ENCODE peak calls at places on chromosomes 7 and 10, in eight cellular contexts. N is lung; A is stomach; P is HFF-Myc; M is fibroblast of pulmonary artery; D is OCI-LY7; E is lower lobe of right lung; Q is CD4-positive, alpha-beta memory T cell. J is an unnamed sample.

GRCh38 chr7:148637094-148637493 is 46.5 kb downstream of the C7orf33 start:
- DNase-seq in A (no peak), E (no peak), M (no peak), Q (no peak), P (no peak), N (no peak), D (no peak), J (no peak)

GRCh38 chr7:140456627-140457051 is 22.7 kb downstream of the MKRN1 start:
- DNase-seq in A (no peak), N (peak), M (no peak), Q (no peak), D (no peak), P (no peak), E (no peak), J (no peak)

GRCh38 chr10:101453318-101453717 is 99.4 kb downstream of the BTRC start:
- DNase-seq in A (no peak), M (no peak), Q (no peak), D (no peak), P (no peak), N (no peak), E (no peak), J (no peak)

GRCh38 chr7:111210996-111211395 is 120.1 kb downstream of the LRRN3 start:
- DNase-seq in E (no peak), A (no peak), Q (no peak), N (no peak), M (peak), D (no peak), P (no peak), J (no peak)

GRCh38 chr7:11985376-11985775 is 153.4 kb upstream of the THSD7A start:
- DNase-seq in N (no peak), D (no peak), P (no peak), A (no peak), Q (no peak), E (no peak), M (no peak), J (peak)

GRCh38 chr10:45308707-45309106 is 6.7 kb downstream of the OR13A1 start:
- DNase-seq in P (no peak), M (no peak), N (no peak), Q (no peak), A (no peak), D (peak), E (no peak), J (peak)

GRCh38 chr10:84205853-84206513 is 11.6 kb downstream of the CDHR1 start:
- DNase-seq in M (no peak), E (no peak), A (no peak), Q (no peak), D (no peak), P (no peak), N (no peak), J (no peak)

GRCh38 chr10:30443049-30443448 is 9.1 kb downstream of the MAP3K8 start:
- DNase-seq in D (no peak), E (no peak), P (no peak), Q (no peak), A (no peak), M (no peak), N (no peak), J (no peak)

GRCh38 chr10:102581401-102581800 is 62.9 kb upstream of the TRIM8 start:
- DNase-seq in P (no peak), D (no peak), A (no peak), N (no peak), E (no peak), Q (no peak), M (no peak), J (no peak)

GRCh38 chr10:100020161-100020882 is 10.6 kb upstream of the DNMBP start:
- DNase-seq in A (no peak), M (no peak), P (no peak), N (no peak), E (no peak), D (peak), Q (no peak), J (no peak)

GRCh38 chr7:99275496-99275895 is 2.9 kb downstream of the MYH16 start:
- DNase-seq in Q (no peak), E (no peak), A (no peak), D (no peak), P (no peak), M (no peak), N (no peak), J (no peak)

GRCh38 chr10:18261063-18261462 is 120.8 kb downstream of the CACNB2 start:
- DNase-seq in E (no peak), D (no peak), A (no peak), Q (no peak), M (no peak), N (no peak), P (no peak), J (no peak)

GRCh38 chr7:8214162-8214897 is 47.6 kb downstream of the ICA1 start:
- DNase-seq in M (no peak), E (no peak), P (peak), A (no peak), Q (no peak), D (no peak), N (no peak), J (no peak)

GRCh38 chr7:143416565-143417149 is 8.0 kb upstream of the EPHA1 start:
- DNase-seq in M (peak), N (no peak), D (peak), E (no peak), P (peak), Q (peak), A (no peak), J (peak)

GRCh38 chr10:79289801-79290200 is 57.5 kb upstream of the PPIF start:
- DNase-seq in E (no peak), D (no peak), Q (no peak), P (no peak), N (no peak), A (peak), M (no peak), J (no peak)

GRCh38 chr7:142603870-142604448 is 145.3 kb upstream of the PRSS1 start:
- DNase-seq in M (peak), A (peak), D (peak), N (no peak), E (no peak), Q (peak), P (peak), J (peak)

GRCh38 chr7:157373493-157373892 is 36.7 kb downstream of the DNAJB6 start:
- DNase-seq in N (no peak), A (peak), E (no peak), M (no peak), P (no peak), D (no peak), Q (no peak), J (no peak)

GRCh38 chr7:35605760-35606159 is 89.2 kb downstream of the HERPUD2 start:
- DNase-seq in A (no peak), N (no peak), P (no peak), E (no peak), D (no peak), M (peak), Q (no peak), J (no peak)

GRCh38 chr7:102214477-102215072 is 72.1 kb upstream of the SH2B2 start:
- DNase-seq in A (no peak), M (no peak), Q (no peak), N (no peak), P (no peak), D (no peak), E (no peak), J (no peak)

GRCh38 chr10:70970830-70971229 is 82.5 kb upstream of the PCBD1 start:
- DNase-seq in D (no peak), A (no peak), M (peak), P (no peak), N (no peak), E (no peak), Q (no peak), J (peak)

GRCh38 chr10:129968020-129968861 is 4.2 kb upstream of the EBF3 start:
- DNase-seq in E (peak), Q (no peak), D (no peak), N (no peak), P (no peak), M (no peak), A (no peak), J (no peak)
- H3K4me3 ChIP-seq in E (no peak), Q (no peak), D (no peak), N (no peak), P (no peak), M (no peak), A (no peak), J (no peak)

DNA sequence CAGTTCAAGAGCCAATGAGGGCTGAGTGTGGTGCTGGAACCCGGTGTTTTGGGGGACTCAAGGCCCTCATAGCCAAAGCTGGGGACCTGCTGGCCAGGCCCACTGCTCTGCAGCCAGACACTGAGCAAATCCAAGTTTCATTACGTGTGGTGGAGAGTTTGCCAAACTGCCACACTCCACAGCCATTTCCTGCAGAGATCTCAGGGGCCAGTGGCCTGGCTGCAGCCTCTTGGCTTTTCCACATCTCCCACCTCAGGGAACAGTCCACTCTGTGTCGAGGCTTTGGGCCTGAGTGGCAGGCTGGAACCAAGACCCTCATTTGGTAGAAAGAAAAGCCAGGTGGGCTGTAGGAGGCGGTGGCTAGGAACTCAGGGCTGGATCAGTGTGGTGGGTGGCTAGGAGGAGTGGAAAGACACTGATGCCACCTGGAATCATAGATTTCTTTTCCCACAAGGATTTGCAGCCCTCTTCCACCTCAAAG is 3.2 kb downstream of the HOXA11 start:
- DNase-seq in E (no peak), N (no peak), P (no peak), A (peak), Q (no peak), M (no peak), D (no peak), J (no peak)
- H3K4me3 ChIP-seq in E (no peak), N (no peak), P (peak), A (no peak), Q (no peak), M (no peak), D (no peak), J (no peak)

DNA sequence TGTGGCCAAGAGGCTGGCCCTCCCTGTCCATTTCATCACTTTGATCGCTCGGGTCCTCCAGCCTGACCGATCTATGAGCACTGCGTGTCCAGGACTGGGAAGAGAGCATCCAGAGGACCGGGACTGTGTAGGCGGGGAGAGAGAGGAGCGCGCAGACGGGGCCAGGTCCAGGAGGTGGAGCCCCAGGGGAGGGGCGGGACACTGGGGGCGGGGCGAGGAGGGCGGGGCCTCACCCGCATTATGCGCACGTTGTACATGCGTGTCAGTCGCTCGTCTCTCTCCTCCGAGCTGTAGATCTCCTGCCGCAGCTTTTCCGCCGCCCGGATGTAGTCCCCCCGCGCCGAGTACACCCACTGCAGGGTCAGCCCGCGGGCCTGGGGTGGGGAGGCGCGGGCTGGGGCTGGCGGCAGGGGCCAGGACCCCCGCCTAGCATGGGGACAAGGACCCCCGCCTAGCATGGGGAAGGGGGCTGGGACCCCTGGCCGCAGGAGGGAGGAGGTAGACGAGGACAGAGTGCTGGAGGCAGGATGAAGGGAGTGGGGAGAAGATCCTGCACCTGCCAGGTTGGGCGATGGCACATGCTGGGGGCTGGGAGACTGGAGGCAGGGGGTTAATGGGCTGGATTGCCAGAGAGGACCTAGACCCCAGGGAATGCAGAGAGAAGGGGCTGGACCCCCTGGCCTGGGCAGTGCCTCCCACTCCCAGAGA is 14.3 kb downstream of the MOSPD3 start:
- DNase-seq in E (peak), A (peak), P (no peak), D (peak), M (peak), N (peak), Q (peak), J (peak)
- H3K4me3 ChIP-seq in E (peak), A (peak), P (peak), D (peak), M (peak), N (no peak), Q (peak), J (no peak)

GRCh38 chr7:74000489-74001149 is 27.4 kb upstream of the ELN start:
- DNase-seq in M (no peak), D (no peak), A (no peak), N (no peak), P (no peak), E (no peak), Q (no peak), J (no peak)

GRCh38 chr7:73999664-74000420 is 28.1 kb upstream of the ELN start:
- DNase-seq in Q (no peak), E (no peak), A (peak), D (no peak), P (no peak), N (no peak), M (peak), J (no peak)

GRCh38 chr7:74003609-74004008 is 24.4 kb upstream of the ELN start:
- DNase-seq in N (no peak), P (no peak), M (no peak), D (no peak), E (no peak), A (no peak), Q (no peak), J (no peak)

GRCh38 chr7:74001150-74001494 is 26.9 kb upstream of the ELN start:
- DNase-seq in D (no peak), P (no peak), N (no peak), E (no peak), A (no peak), Q (no peak), M (no peak), J (no peak)

GRCh38 chr7:74002474-74003017 is 25.4 kb upstream of the ELN start:
- DNase-seq in A (peak), E (peak), N (no peak), D (no peak), Q (no peak), M (peak), P (peak), J (no peak)
- H3K4me3 ChIP-seq in A (no peak), E (no peak), N (no peak), D (no peak), Q (no peak), M (no peak), P (no peak), J (no peak)

GRCh38 chr7:152130658-152131590 is 105.5 kb downstream of the GALNT11 start:
- DNase-seq in Q (no peak), E (no peak), M (no peak), P (no peak), A (no peak), N (no peak), D (no peak), J (no peak)
- H3K4me3 ChIP-seq in Q (no peak), E (no peak), M (no peak), P (no peak), A (no peak), N (no peak), D (no peak), J (no peak)

DNA sequence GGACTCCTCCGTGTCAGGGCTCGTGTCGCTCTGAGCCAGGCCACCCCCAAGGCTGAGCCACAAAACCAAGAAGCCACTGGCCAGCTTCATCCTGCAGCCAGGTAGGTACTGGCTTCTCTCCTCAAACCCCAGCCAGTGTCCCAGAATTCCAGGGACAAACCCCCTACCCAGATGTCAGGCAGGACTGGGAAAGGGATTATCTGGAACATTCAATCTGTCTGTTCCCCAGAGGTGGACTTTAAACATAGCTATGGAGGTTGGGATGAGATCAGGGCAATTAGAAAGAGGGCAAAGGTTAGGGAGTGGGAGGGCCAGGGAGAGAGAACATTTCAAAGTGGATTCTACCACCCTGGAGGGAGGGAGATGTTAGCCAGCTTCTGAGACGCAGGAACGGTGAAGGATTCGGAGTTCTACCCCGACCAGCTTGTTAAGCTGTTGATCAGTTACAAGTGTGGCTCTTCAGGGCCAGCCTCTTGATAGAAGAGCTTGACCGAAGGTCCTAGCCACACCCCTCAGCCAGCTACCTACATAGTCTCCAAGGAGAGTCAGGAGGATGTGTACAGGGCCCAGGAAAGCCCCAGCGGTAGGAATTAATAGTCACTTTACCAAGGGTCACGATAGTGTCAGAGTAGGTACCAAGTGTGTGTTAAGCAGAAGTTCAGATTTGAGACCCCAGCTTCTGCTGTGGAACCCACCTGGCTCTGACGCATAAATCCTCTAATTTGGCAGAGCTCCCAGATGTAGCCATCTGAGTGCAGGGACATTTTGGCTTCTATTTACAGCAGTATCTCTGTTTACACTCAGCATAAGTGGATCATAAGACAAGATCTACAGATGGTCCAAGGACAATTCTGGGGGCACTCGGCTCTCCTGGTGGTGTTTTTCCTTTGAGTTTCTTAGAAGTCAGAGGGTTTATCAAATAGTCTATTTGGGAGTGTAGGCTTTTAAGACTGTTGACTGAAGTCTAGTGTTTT is at the start of gene PLA2G12B:
- DNase-seq in Q (no peak), N (peak), M (no peak), E (peak), A (no peak), D (no peak), P (no peak), J (no peak)
- H3K4me3 ChIP-seq in Q (no peak), N (no peak), M (no peak), E (peak), A (no peak), D (no peak), P (no peak), J (no peak)

GRCh38 chr7:21154592-21154991 is 273.3 kb upstream of the SP4 start:
- DNase-seq in D (no peak), E (no peak), P (no peak), M (no peak), N (no peak), Q (no peak), A (no peak), J (no peak)
- H3K4me3 ChIP-seq in D (no peak), E (no peak), P (no peak), M (no peak), N (no peak), Q (no peak), A (no peak), J (no peak)

DNA sequence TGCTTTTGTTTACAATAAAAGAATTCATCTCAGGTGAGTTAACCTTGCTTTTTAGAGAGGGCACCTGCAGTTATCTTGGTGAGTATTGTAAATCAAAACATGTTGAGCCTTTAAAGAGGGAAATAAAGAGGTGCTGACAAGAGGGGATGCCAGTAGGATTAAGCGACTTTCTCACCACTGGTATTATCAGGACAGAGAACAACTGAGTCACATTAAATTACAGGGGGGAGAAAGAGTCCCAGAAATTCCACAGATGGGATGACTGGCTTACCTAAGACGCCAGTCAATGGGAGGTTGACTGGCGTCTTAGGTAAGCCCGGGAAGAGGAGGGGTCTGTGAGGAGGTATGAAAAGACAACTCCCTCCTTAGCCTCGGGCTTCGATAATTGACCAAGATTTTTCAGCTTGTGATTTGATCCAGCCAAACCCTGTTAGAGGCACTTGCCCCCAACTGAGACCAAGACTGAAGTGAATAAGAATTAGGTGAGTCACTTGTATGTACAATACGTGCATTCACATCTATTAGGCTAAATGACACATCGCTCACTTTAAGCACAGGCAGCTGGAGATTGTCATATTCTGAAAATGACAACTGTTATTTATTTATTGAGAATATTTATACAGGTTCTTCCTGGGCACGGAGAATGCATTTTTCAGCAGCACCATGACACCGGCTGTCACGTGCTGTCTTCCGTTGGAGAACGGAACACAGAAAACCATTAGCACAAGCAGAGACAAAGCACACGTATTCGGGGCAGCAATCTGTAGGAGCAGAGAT is 117.6 kb downstream of the SEM1 start:
- DNase-seq in P (no peak), M (no peak), A (no peak), E (no peak), N (no peak), Q (no peak), D (no peak), J (peak)
- H3K4me3 ChIP-seq in P (no peak), M (no peak), A (no peak), E (no peak), N (no peak), Q (no peak), D (no peak), J (no peak)

GRCh38 chr7:57868771-57869483 is 418.9 kb downstream of the ZNF716 start:
- DNase-seq in P (no peak), Q (no peak), A (no peak), D (no peak), M (peak), N (no peak), E (no peak), J (no peak)
- H3K4me3 ChIP-seq in P (no peak), Q (no peak), A (peak), D (no peak), M (peak), N (no peak), E (peak), J (no peak)

GRCh38 chr7:145863-146262 is 46.5 kb upstream of the FAM20C start:
- DNase-seq in A (no peak), P (no peak), N (no peak), Q (no peak), E (no peak), D (peak), M (no peak), J (no peak)
- H3K4me3 ChIP-seq in A (no peak), P (no peak), N (no peak), Q (no peak), E (no peak), D (no peak), M (no peak), J (no peak)